ENCODE peak calls at places on chromosomes 5 and 9, in six cellular contexts. N is cardiac muscle cell, S is OCI-LY7, K is tibial artery, D is A549, Z is upper lobe of right lung. O is an unnamed sample.
A peak's percentile ranks its signal among the peaks of the same experiment; 100 is the strongest.

GRCh38 chr5:57566914-57567313 is 84.3 kb upstream of the ACTBL2 start:
- DNase-seq in N (no peak), S (no peak), K (no peak), D (no peak), Z (no peak), O (no peak)

GRCh38 chr5:18699681-18700080 is 1065.4 kb downstream of the TAF11L14 start:
- DNase-seq in N (no peak), S (no peak), K (no peak), D (no peak), Z (no peak), O (no peak)

GRCh38 chr9:6055213-6055612 is 39.8 kb upstream of the RANBP6 start:
- DNase-seq in N (peak; percentile 82), S (peak; percentile 77), K (no peak), D (peak; percentile 91), Z (no peak), O (peak; percentile 76)

GRCh38 chr5:134162592-134162991 is 14.2 kb downstream of the SKP1 start:
- DNase-seq in N (no peak), S (no peak), K (no peak), D (no peak), Z (no peak), O (no peak)

GRCh38 chr9:116404228-116404627 is 250.6 kb downstream of the PAPPA start:
- DNase-seq in N (no peak), S (no peak), K (no peak), D (no peak), Z (no peak), O (no peak)

GRCh38 chr5:95919658-95920057 is 42.0 kb downstream of the ELL2 start:
- DNase-seq in N (no peak), S (no peak), K (no peak), D (no peak), Z (no peak), O (no peak)

GRCh38 chr9:136438909-136439549 is 616 bp downstream of the INPP5E start:
- DNase-seq in N (peak; percentile 48), S (peak; percentile 61), K (no peak), D (peak; percentile 29), Z (peak; percentile 77), O (no peak)

GRCh38 chr9:116096853-116097252 is 56.7 kb upstream of the PAPPA start:
- DNase-seq in N (no peak), S (no peak), K (no peak), D (no peak), Z (no peak), O (no peak)

GRCh38 chr9:36566813-36567217 is 5.9 kb upstream of the MELK start:
- DNase-seq in N (no peak), S (no peak), K (peak; percentile 92), D (peak; percentile 50), Z (peak; percentile 43), O (no peak)

GRCh38 chr9:20872340-20872977 is 159.0 kb downstream of the HACD4 start:
- DNase-seq in N (peak; percentile 28), S (no peak), K (no peak), D (no peak), Z (no peak), O (no peak)

GRCh38 chr9:122219856-122220672 is 8.7 kb downstream of the LHX6 start:
- DNase-seq in N (peak; percentile 39), S (no peak), K (no peak), D (no peak), Z (no peak), O (no peak)

GRCh38 chr5:36301858-36302603 is at the start of gene RANBP3L:
- DNase-seq in N (peak; percentile 84), S (peak; percentile 40), K (no peak), D (no peak), Z (no peak), O (peak; percentile 17)

GRCh38 chr5:147037517-147038205 is 159.1 kb upstream of the PPP2R2B start:
- DNase-seq in N (no peak), S (no peak), K (no peak), D (no peak), Z (no peak), O (no peak)

GRCh38 chr9:129761901-129762359 is 9.1 kb upstream of the PTGES start:
- DNase-seq in N (no peak), S (no peak), K (no peak), D (peak; percentile 85), Z (no peak), O (peak; percentile 66)

GRCh38 chr5:88680253-88681132 is 202.5 kb downstream of the MEF2C start:
- DNase-seq in N (peak; percentile 84), S (peak; percentile 72), K (no peak), D (peak; percentile 56), Z (peak; percentile 86), O (peak; percentile 86)

GRCh38 chr5:142201471-142201887 is 92.9 kb downstream of the NDFIP1 start:
- DNase-seq in N (no peak), S (no peak), K (no peak), D (peak; percentile 16), Z (no peak), O (no peak)

GRCh38 chr9:116992870-116993269 is 305.8 kb downstream of the TRIM32 start:
- DNase-seq in N (no peak), S (no peak), K (no peak), D (no peak), Z (no peak), O (no peak)

GRCh38 chr9:112271466-112272098 is 61.8 kb downstream of the PTBP3 start:
- DNase-seq in N (no peak), S (no peak), K (no peak), D (peak; percentile 46), Z (no peak), O (no peak)

GRCh38 chr5:79189439-79190234 is 46.3 kb upstream of the JMY start:
- DNase-seq in N (no peak), S (no peak), K (no peak), D (no peak), Z (no peak), O (no peak)

GRCh38 chr5:73654171-73654811 is 28.3 kb downstream of the ARHGEF28 start:
- DNase-seq in N (no peak), S (no peak), K (no peak), D (peak; percentile 31), Z (no peak), O (no peak)

GRCh38 chr9:26263451-26263850 is 585.2 kb upstream of the TUSC1 start:
- DNase-seq in N (no peak), S (no peak), K (no peak), D (no peak), Z (no peak), O (no peak)

GRCh38 chr5:103669615-103670014 is 107.0 kb upstream of the NUDT12 start:
- DNase-seq in N (no peak), S (no peak), K (no peak), D (no peak), Z (no peak), O (no peak)

GRCh38 chr9:117796681-117797080 is 92.5 kb downstream of the TLR4 start:
- DNase-seq in N (no peak), S (no peak), K (no peak), D (no peak), Z (no peak), O (no peak)

GRCh38 chr9:88161144-88161543 is 22.9 kb upstream of the SPATA31C2 start:
- DNase-seq in N (no peak), S (no peak), K (no peak), D (no peak), Z (no peak), O (no peak)

GRCh38 chr9:70113403-70114022 is 69.9 kb downstream of the MAMDC2 start:
- DNase-seq in N (peak; percentile 57), S (peak; percentile 43), K (peak; percentile 76), D (peak; percentile 64), Z (no peak), O (peak; percentile 6)

GRCh38 chr9:78393932-78394331 is 97.0 kb downstream of the PSAT1 start:
- DNase-seq in N (no peak), S (no peak), K (no peak), D (no peak), Z (no peak), O (no peak)

GRCh38 chr9:70257991-70258691 is 637 bp upstream of the SMC5 start:
- DNase-seq in N (peak; percentile 52), S (peak; percentile 30), K (no peak), D (no peak), Z (peak; percentile 88), O (no peak)

GRCh38 chr5:148973455-148973854 is 89.4 kb downstream of the SH3TC2 start:
- DNase-seq in N (no peak), S (no peak), K (no peak), D (no peak), Z (no peak), O (no peak)
- H3K4me1 ChIP-seq in N (peaks cover 8% of the 10 kb centered on the region), S (no peaks in the 10 kb centered on the region), K (peaks cover 60% of the 10 kb centered on the region), D (peaks cover 22% of the 10 kb centered on the region), Z (peaks cover 28% of the 10 kb centered on the region), O (no peaks in the 10 kb centered on the region)

GRCh38 chr5:178072749-178073148 is 40.6 kb upstream of the N4BP3 start:
- DNase-seq in N (no peak), S (no peak), K (no peak), D (no peak), Z (peak; percentile 7), O (no peak)

GRCh38 chr5:178068293-178068692 is 45.0 kb upstream of the N4BP3 start:
- DNase-seq in N (no peak), S (peak; percentile 96), K (no peak), D (no peak), Z (no peak), O (no peak)

GRCh38 chr5:178067705-178068104 is 45.6 kb upstream of the N4BP3 start:
- DNase-seq in N (no peak), S (no peak), K (no peak), D (no peak), Z (no peak), O (no peak)

GRCh38 chr5:178071108-178071507 is 42.2 kb upstream of the N4BP3 start:
- DNase-seq in N (no peak), S (no peak), K (no peak), D (no peak), Z (no peak), O (no peak)

GRCh38 chr5:178069909-178070308 is 43.4 kb upstream of the N4BP3 start:
- DNase-seq in N (peak; percentile 58), S (peak; percentile 82), K (no peak), D (peak; percentile 52), Z (no peak), O (peak; percentile 43)
- TF ChIP-seq CTCF in N (peak; percentile 35), S (peak; percentile 89), K (no peak), D (peak; percentile 18), Z (no peak), O (no peak)

GRCh38 chr5:68708156-68708841 is 385.5 kb upstream of the SLC30A5 start:
- DNase-seq in N (no peak), S (no peak), K (no peak), D (no peak), Z (no peak), O (no peak)
- H3K4me1 ChIP-seq in N (peaks cover 53% of the 10 kb centered on the region), S (peaks cover 40% of the 10 kb centered on the region), K (no peaks in the 10 kb centered on the region), D (no peaks in the 10 kb centered on the region), Z (no peaks in the 10 kb centered on the region), O (no peaks in the 10 kb centered on the region)

DNA sequence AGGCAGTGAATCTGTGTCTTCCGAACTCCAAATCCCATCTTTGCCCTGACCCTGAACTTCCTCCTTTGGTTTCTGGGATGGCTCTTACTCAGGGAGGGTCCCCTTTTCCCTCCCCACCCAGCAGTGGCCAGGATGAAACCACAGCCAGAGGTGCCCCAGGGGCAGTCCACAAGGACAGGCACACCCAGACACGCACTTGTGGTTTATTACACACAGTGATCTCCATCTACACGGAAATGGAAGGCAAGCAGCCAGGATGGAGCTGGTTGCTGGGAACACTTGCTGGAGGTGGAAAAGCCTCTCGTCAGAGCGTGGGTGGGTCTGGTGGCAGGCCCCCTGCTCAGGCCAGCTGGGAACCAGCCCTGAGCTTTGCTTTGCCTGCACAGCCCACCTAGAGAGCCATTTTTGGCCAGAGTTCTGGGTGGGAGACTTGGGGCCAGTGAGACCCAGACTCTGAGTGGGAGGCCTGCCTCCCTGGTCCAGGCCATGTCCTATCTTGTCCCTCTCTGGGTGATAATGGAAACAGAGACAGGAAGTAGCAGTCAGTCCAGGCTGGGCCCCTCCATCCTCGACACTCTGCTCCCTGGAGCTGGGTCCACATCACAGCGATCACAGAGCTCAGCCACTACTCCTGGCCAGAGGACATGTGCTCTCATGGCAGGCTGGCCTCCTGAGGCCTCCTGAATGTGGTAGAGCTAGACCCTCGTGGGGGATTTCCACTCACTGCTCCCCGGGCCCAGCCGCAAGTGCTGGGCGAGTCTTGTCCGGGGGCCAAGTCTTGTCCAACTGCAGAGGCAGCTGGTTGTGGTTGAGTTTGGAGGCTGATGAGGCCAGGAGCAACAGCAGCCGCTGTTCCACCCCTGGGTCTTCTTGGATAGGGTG is 5.1 kb upstream of the PHYKPL start:
- DNase-seq in N (no peak), S (no peak), K (no peak), D (no peak), Z (no peak), O (no peak)
- TF ChIP-seq CTCF in N (no peak), S (no peak), K (no peak), D (no peak), Z (no peak), O (no peak)